ENCODE peak calls at places on chromosomes 1 and 21, in six cellular contexts. One of them, this sample, is unnamed.

GRCh38 chr1:186843931-186844330 is 15.2 kb downstream of the PLA2G4A start:
- DNase-seq in stomach: no peak
- DNase-seq in ovary: no peak
- DNase-seq in breast epithelium: no peak
- DNase-seq in body of pancreas: no peak
- DNase-seq in endothelial cell of umbilical vein: no peak
- DNase-seq in this sample: no peak

GRCh38 chr1:215001419-215002021 is 81.0 kb upstream of the KCNK2 start:
- DNase-seq in stomach: no peak
- DNase-seq in ovary: no peak
- DNase-seq in breast epithelium: no peak
- DNase-seq in body of pancreas: no peak
- DNase-seq in endothelial cell of umbilical vein: no peak
- DNase-seq in this sample: no peak

GRCh38 chr21:27681841-27682240 is 715.0 kb upstream of the ADAMTS5 start:
- DNase-seq in stomach: no peak
- DNase-seq in ovary: no peak
- DNase-seq in breast epithelium: no peak
- DNase-seq in body of pancreas: no peak
- DNase-seq in endothelial cell of umbilical vein: peak; percentile 69
- DNase-seq in this sample: no peak

GRCh38 chr1:8652607-8653046 is 164.8 kb downstream of the RERE start:
- DNase-seq in stomach: no peak
- DNase-seq in ovary: peak; percentile 20
- DNase-seq in breast epithelium: no peak
- DNase-seq in body of pancreas: no peak
- DNase-seq in endothelial cell of umbilical vein: no peak
- DNase-seq in this sample: no peak

GRCh38 chr1:67570473-67571143 is 114.4 kb upstream of the GADD45A start:
- DNase-seq in stomach: no peak
- DNase-seq in ovary: no peak
- DNase-seq in breast epithelium: no peak
- DNase-seq in body of pancreas: no peak
- DNase-seq in endothelial cell of umbilical vein: peak; percentile 50
- DNase-seq in this sample: no peak

GRCh38 chr1:53134961-53135734 is 7.3 kb downstream of the SLC1A7 start:
- DNase-seq in stomach: peak; percentile 64
- DNase-seq in ovary: peak; percentile 74
- DNase-seq in breast epithelium: no peak
- DNase-seq in body of pancreas: peak; percentile 37
- DNase-seq in endothelial cell of umbilical vein: no peak
- DNase-seq in this sample: no peak

GRCh38 chr1:58477390-58477789 is 69.1 kb downstream of the OMA1 start:
- DNase-seq in stomach: no peak
- DNase-seq in ovary: no peak
- DNase-seq in breast epithelium: no peak
- DNase-seq in body of pancreas: no peak
- DNase-seq in endothelial cell of umbilical vein: no peak
- DNase-seq in this sample: no peak

GRCh38 chr1:244918422-244919319 is 54.3 kb upstream of the HNRNPU start:
- DNase-seq in stomach: peak; percentile 26
- DNase-seq in ovary: peak; percentile 22
- DNase-seq in breast epithelium: no peak
- DNase-seq in body of pancreas: peak; percentile 63
- DNase-seq in endothelial cell of umbilical vein: peak; percentile 38
- DNase-seq in this sample: peak; percentile 92

GRCh38 chr21:31755027-31755426 is 23.1 kb upstream of the SCAF4 start:
- DNase-seq in stomach: no peak
- DNase-seq in ovary: no peak
- DNase-seq in breast epithelium: no peak
- DNase-seq in body of pancreas: no peak
- DNase-seq in endothelial cell of umbilical vein: no peak
- DNase-seq in this sample: no peak

GRCh38 chr1:200134116-200134515 is 106.6 kb downstream of the NR5A2 start:
- DNase-seq in stomach: no peak
- DNase-seq in ovary: no peak
- DNase-seq in breast epithelium: no peak
- DNase-seq in body of pancreas: no peak
- DNase-seq in endothelial cell of umbilical vein: no peak
- DNase-seq in this sample: no peak

GRCh38 chr1:86913399-86913895 is 479 bp downstream of the SELENOF start:
- DNase-seq in stomach: peak; percentile 31
- DNase-seq in ovary: no peak
- DNase-seq in breast epithelium: no peak
- DNase-seq in body of pancreas: peak; percentile 40
- DNase-seq in endothelial cell of umbilical vein: no peak
- DNase-seq in this sample: no peak

GRCh38 chr1:231702321-231702720 is 75.7 kb downstream of the DISC1 start:
- DNase-seq in stomach: no peak
- DNase-seq in ovary: no peak
- DNase-seq in breast epithelium: no peak
- DNase-seq in body of pancreas: no peak
- DNase-seq in endothelial cell of umbilical vein: no peak
- DNase-seq in this sample: no peak

GRCh38 chr1:20233394-20233793 is 47.1 kb upstream of the PLA2G2C start:
- DNase-seq in stomach: no peak
- DNase-seq in ovary: no peak
- DNase-seq in breast epithelium: no peak
- DNase-seq in body of pancreas: no peak
- DNase-seq in endothelial cell of umbilical vein: peak; percentile 37
- DNase-seq in this sample: no peak

GRCh38 chr21:19565587-19565986 is 1162.0 kb upstream of the TMPRSS15 start:
- DNase-seq in stomach: no peak
- DNase-seq in ovary: no peak
- DNase-seq in breast epithelium: no peak
- DNase-seq in body of pancreas: no peak
- DNase-seq in endothelial cell of umbilical vein: no peak
- DNase-seq in this sample: no peak

GRCh38 chr1:79198841-79199240 is 192.3 kb upstream of the ADGRL4 start:
- DNase-seq in stomach: no peak
- DNase-seq in ovary: no peak
- DNase-seq in breast epithelium: no peak
- DNase-seq in body of pancreas: no peak
- DNase-seq in endothelial cell of umbilical vein: peak; percentile 72
- DNase-seq in this sample: no peak

DNA sequence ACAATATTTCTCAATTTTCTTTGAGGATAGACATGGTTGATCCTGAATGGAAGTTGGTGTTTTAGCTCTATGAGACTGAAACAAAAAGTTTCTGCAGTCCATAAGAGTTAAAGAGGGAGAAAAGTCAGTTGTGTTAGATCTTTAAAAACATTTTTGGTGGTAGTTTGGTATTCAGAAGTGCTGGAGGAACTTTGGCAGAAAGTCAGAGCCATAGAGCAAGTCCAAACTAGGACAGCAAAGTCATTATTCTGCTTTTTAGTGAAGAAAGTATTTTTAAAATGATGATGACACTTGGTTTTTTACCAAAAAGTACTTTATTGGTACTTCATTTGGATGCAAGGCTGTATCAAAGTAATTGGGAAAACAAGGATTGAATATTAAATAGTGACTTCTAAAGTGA is 41.8 kb downstream of the FNBP1L start:
- DNase-seq in stomach: no peak
- DNase-seq in ovary: no peak
- DNase-seq in breast epithelium: peak; percentile 35
- DNase-seq in body of pancreas: no peak
- DNase-seq in endothelial cell of umbilical vein: no peak
- DNase-seq in this sample: no peak
- TF ChIP-seq POLR2A in stomach: no peak
- TF ChIP-seq POLR2A in ovary: no peak
- TF ChIP-seq POLR2A in breast epithelium: no peak
- TF ChIP-seq POLR2A in body of pancreas: no peak
- TF ChIP-seq POLR2A in endothelial cell of umbilical vein: no peak
- TF ChIP-seq POLR2A in this sample: no peak

DNA sequence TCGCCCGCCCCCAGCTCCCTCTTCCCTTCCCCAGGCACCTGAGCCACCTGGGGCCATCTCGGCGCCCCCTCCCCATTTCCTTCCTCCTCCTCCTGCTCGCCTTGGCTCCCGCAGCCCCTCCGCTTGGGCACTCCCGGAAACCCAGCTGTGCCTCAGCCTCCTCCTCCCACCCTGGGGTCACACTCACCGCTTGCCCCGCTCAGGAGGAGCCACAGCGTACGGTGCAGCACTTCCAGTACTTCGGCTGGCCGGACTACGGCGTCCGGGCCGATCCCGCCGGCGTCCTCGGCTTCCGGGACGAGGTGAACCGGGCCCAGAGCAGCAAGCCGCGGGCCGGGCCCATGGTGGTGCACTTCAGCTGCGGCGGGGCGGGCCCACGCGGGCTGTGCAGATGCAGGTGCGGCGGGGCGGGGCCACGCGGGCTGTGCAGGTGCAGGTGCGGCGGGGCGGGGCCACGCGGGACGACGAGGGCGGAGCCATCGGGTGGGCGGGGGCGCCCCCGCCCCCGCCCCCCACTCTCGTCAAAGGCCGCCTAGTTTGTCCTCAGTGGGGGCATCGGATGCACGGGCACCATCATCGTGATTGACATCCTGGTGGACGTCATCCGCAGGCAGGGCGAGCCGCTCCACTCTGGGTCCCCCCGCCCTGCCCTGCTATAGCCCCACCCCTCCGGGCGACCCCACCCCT is 5.6 kb downstream of the RNF223 start:
- DNase-seq in stomach: peak; percentile 91
- DNase-seq in ovary: no peak
- DNase-seq in breast epithelium: peak; percentile 56
- DNase-seq in body of pancreas: peak; percentile 89
- DNase-seq in endothelial cell of umbilical vein: no peak
- DNase-seq in this sample: peak; percentile 95
- TF ChIP-seq POLR2A in stomach: no peak
- TF ChIP-seq POLR2A in ovary: no peak
- TF ChIP-seq POLR2A in breast epithelium: no peak
- TF ChIP-seq POLR2A in body of pancreas: no peak
- TF ChIP-seq POLR2A in endothelial cell of umbilical vein: no peak
- TF ChIP-seq POLR2A in this sample: no peak

GRCh38 chr1:41856361-41857285 is 62.1 kb downstream of the HIVEP3 start:
- DNase-seq in stomach: no peak
- DNase-seq in ovary: peak; percentile 20
- DNase-seq in breast epithelium: peak; percentile 30
- DNase-seq in body of pancreas: no peak
- DNase-seq in endothelial cell of umbilical vein: no peak
- DNase-seq in this sample: peak; percentile 7

GRCh38 chr1:41851589-41851988 is 67.1 kb downstream of the HIVEP3 start:
- DNase-seq in stomach: no peak
- DNase-seq in ovary: no peak
- DNase-seq in breast epithelium: no peak
- DNase-seq in body of pancreas: no peak
- DNase-seq in endothelial cell of umbilical vein: peak; percentile 67
- DNase-seq in this sample: no peak

GRCh38 chr1:41855713-41856112 is 63.0 kb downstream of the HIVEP3 start:
- DNase-seq in stomach: no peak
- DNase-seq in ovary: no peak
- DNase-seq in breast epithelium: no peak
- DNase-seq in body of pancreas: no peak
- DNase-seq in endothelial cell of umbilical vein: no peak
- DNase-seq in this sample: no peak

GRCh38 chr1:41852091-41852490 is 66.6 kb downstream of the HIVEP3 start:
- DNase-seq in stomach: no peak
- DNase-seq in ovary: no peak
- DNase-seq in breast epithelium: no peak
- DNase-seq in body of pancreas: no peak
- DNase-seq in endothelial cell of umbilical vein: no peak
- DNase-seq in this sample: no peak

DNA sequence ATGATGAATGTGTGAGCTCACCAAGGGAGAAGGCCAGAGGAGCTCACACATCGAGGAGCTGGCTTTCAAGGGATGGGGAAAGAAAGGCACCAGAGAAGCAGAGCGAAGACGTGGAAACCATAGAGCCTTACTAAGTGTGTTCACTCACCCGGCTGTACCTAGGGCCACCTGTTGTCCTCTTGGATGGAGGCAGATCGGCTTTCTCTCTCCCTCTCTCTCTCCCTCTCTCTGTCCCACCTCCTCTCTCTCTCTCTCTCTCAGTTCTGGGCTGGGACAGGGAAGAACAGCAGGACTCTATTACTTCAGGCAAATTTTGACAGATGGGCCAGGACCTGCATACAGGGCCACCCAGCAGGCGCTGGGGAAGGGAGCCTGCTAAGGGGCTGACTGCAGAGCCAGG is 64.8 kb downstream of the HIVEP3 start:
- DNase-seq in stomach: no peak
- DNase-seq in ovary: no peak
- DNase-seq in breast epithelium: no peak
- DNase-seq in body of pancreas: no peak
- DNase-seq in endothelial cell of umbilical vein: no peak
- DNase-seq in this sample: no peak
- TF ChIP-seq POLR2A in stomach: no peak
- TF ChIP-seq POLR2A in ovary: no peak
- TF ChIP-seq POLR2A in breast epithelium: no peak
- TF ChIP-seq POLR2A in body of pancreas: no peak
- TF ChIP-seq POLR2A in endothelial cell of umbilical vein: no peak
- TF ChIP-seq POLR2A in this sample: no peak

GRCh38 chr21:38809170-38809878 is 3.6 kb downstream of the ETS2 start:
- DNase-seq in stomach: no peak
- DNase-seq in ovary: no peak
- DNase-seq in breast epithelium: no peak
- DNase-seq in body of pancreas: no peak
- DNase-seq in endothelial cell of umbilical vein: no peak
- DNase-seq in this sample: peak; percentile 34
- TF ChIP-seq POLR2A in stomach: no peak
- TF ChIP-seq POLR2A in ovary: no peak
- TF ChIP-seq POLR2A in breast epithelium: no peak
- TF ChIP-seq POLR2A in body of pancreas: no peak
- TF ChIP-seq POLR2A in endothelial cell of umbilical vein: no peak
- TF ChIP-seq POLR2A in this sample: peak; percentile 46

GRCh38 chr1:202176949-202177927 is 16.4 kb upstream of the LGR6 start:
- DNase-seq in stomach: no peak
- DNase-seq in ovary: no peak
- DNase-seq in breast epithelium: no peak
- DNase-seq in body of pancreas: no peak
- DNase-seq in endothelial cell of umbilical vein: no peak
- DNase-seq in this sample: peak; percentile 65
- TF ChIP-seq POLR2A in stomach: no peak
- TF ChIP-seq POLR2A in ovary: no peak
- TF ChIP-seq POLR2A in breast epithelium: no peak
- TF ChIP-seq POLR2A in body of pancreas: no peak
- TF ChIP-seq POLR2A in endothelial cell of umbilical vein: no peak
- TF ChIP-seq POLR2A in this sample: no peak

GRCh38 chr1:151281225-151281968 is 702 bp upstream of the ZNF687 start:
- DNase-seq in stomach: peak; percentile 97
- DNase-seq in ovary: peak; percentile 97
- DNase-seq in breast epithelium: peak; percentile 99
- DNase-seq in body of pancreas: peak; percentile 95
- DNase-seq in endothelial cell of umbilical vein: peak; percentile 98
- DNase-seq in this sample: peak; percentile 94
- TF ChIP-seq POLR2A in stomach: no peak
- TF ChIP-seq POLR2A in ovary: peak; percentile 86
- TF ChIP-seq POLR2A in breast epithelium: peak; percentile 66
- TF ChIP-seq POLR2A in body of pancreas: peak; percentile 5
- TF ChIP-seq POLR2A in endothelial cell of umbilical vein: peak; percentile 58
- TF ChIP-seq POLR2A in this sample: no peak

This sample was measured in upper lobe of left lung.